ENCODE peak calls at places on chromosomes 13 and 19, in nine cellular contexts. P, A, C, U, D, V, W, I and E are unnamed samples.

GRCh38 chr19:54937926-54938325 is 9.4 kb downstream of the NLRP7 start:
- DNase-seq in W (no peak), C (no peak), I (no peak), V (no peak), A (no peak), U (no peak), D (no peak), P (no peak), E (no peak)

GRCh38 chr19:54905908-54906511 is at the start of gene NCR1:
- DNase-seq in P (no peak), A (no peak), I (no peak), C (no peak), W (no peak), U (no peak), D (no peak), V (no peak), E (no peak)

GRCh38 chr13:30234763-30235162 is 72.6 kb downstream of the KATNAL1 start:
- DNase-seq in V (no peak), P (no peak), W (no peak), D (no peak), C (peak; percentile 38), U (no peak), I (no peak), A (no peak), E (no peak)

GRCh38 chr19:4376991-4377781 is 23.2 kb downstream of the SH3GL1 start:
- DNase-seq in P (no peak), W (no peak), U (no peak), C (no peak), A (no peak), D (no peak), V (no peak), I (no peak), E (no peak)

GRCh38 chr19:11418518-11419506 is at the start of gene RGL3:
- DNase-seq in P (no peak), V (no peak), U (no peak), W (no peak), C (no peak), D (no peak), A (no peak), I (peak; percentile 63), E (no peak)

GRCh38 chr19:24046550-24046949 is 40.4 kb upstream of the ZNF254 start:
- DNase-seq in V (no peak), I (no peak), W (no peak), C (no peak), U (no peak), P (no peak), A (no peak), D (no peak), E (no peak)

GRCh38 chr13:72221276-72221962 is 354.4 kb upstream of the DACH1 start:
- DNase-seq in I (peak; percentile 4), V (no peak), D (no peak), W (no peak), C (no peak), A (peak; percentile 11), P (no peak), U (no peak), E (no peak)

GRCh38 chr13:30998548-30999140 is 66.2 kb downstream of the TEX26 start:
- DNase-seq in W (no peak), I (peak; percentile 38), C (peak; percentile 68), V (no peak), U (no peak), A (peak; percentile 49), D (peak; percentile 48), P (no peak), E (peak; percentile 83)

GRCh38 chr13:29187584-29187983 is 367.4 kb downstream of the MTUS2 start:
- DNase-seq in C (no peak), D (no peak), A (no peak), I (no peak), P (no peak), W (no peak), U (no peak), V (no peak), E (no peak)